ENCODE peak calls at places on chromosomes 12 and 14, in eight cellular contexts. L is body of pancreas, E is K562, Z is GM12878, G is endothelial cell of umbilical vein, P is prostate gland, C is ovary, S is HepG2. T is an unnamed sample.

GRCh38 chr14:67505254-67505653 is 16.7 kb upstream of the TMEM229B start:
- DNase-seq in L (no peak), E (no peak), Z (no peak), G (no peak), P (no peak), C (no peak), S (no peak), T (no peak)

GRCh38 chr12:13106666-13107065 is 3.2 kb upstream of the GSG1 start:
- DNase-seq in L (no peak), E (no peak), Z (no peak), G (no peak), P (no peak), C (no peak), S (no peak), T (no peak)

GRCh38 chr14:33642641-33643342 is 308.1 kb downstream of the EGLN3 start:
- DNase-seq in L (no peak), E (no peak), Z (no peak), G (no peak), P (no peak), C (no peak), S (no peak), T (no peak)

GRCh38 chr12:6279256-6279628 is 31.2 kb upstream of the PLEKHG6 start:
- DNase-seq in L (no peak), E (no peak), Z (no peak), G (no peak), P (no peak), C (no peak), S (no peak), T (no peak)

GRCh38 chr12:64782181-64782580 is 23.0 kb upstream of the GNS start:
- DNase-seq in L (peak), E (no peak), Z (no peak), G (peak), P (no peak), C (no peak), S (no peak), T (no peak)

GRCh38 chr14:37931998-37932397 is 275.7 kb upstream of the SSTR1 start:
- DNase-seq in L (no peak), E (no peak), Z (no peak), G (no peak), P (no peak), C (no peak), S (no peak), T (no peak)

GRCh38 chr14:99212199-99212598 is 59.8 kb downstream of the BCL11B start:
- DNase-seq in L (no peak), E (no peak), Z (no peak), G (no peak), P (no peak), C (no peak), S (no peak), T (no peak)

GRCh38 chr12:22803725-22804124 is 178.8 kb downstream of the ETNK1 start:
- DNase-seq in L (no peak), E (peak), Z (no peak), G (no peak), P (no peak), C (no peak), S (no peak), T (no peak)

GRCh38 chr12:113456761-113457160 is 14.9 kb downstream of the LHX5 start:
- DNase-seq in L (no peak), E (no peak), Z (no peak), G (no peak), P (no peak), C (no peak), S (no peak), T (no peak)

GRCh38 chr12:100439797-100440196 is 33.9 kb upstream of the NR1H4 start:
- DNase-seq in L (no peak), E (no peak), Z (no peak), G (no peak), P (no peak), C (no peak), S (no peak), T (no peak)

GRCh38 chr14:59278111-59278510 is 89.6 kb downstream of the DAAM1 start:
- DNase-seq in L (no peak), E (peak), Z (no peak), G (peak), P (no peak), C (no peak), S (peak), T (peak)

GRCh38 chr14:51652168-51653095 is 722 bp downstream of the FRMD6 start:
- DNase-seq in L (peak), E (no peak), Z (no peak), G (peak), P (peak), C (peak), S (no peak), T (no peak)

GRCh38 chr12:94145231-94145979 is 3.0 kb upstream of the PLXNC1 start:
- DNase-seq in L (no peak), E (peak), Z (no peak), G (no peak), P (no peak), C (peak), S (no peak), T (peak)

GRCh38 chr14:30751646-30752416 is 122.5 kb upstream of the COCH start:
- DNase-seq in L (peak), E (no peak), Z (no peak), G (no peak), P (no peak), C (no peak), S (no peak), T (no peak)

GRCh38 chr12:93813972-93814821 is 137.0 kb downstream of the CRADD start:
- DNase-seq in L (peak), E (peak), Z (no peak), G (peak), P (peak), C (peak), S (peak), T (no peak)

GRCh38 chr12:6333566-6333965 is 8.3 kb downstream of the TNFRSF1A start:
- DNase-seq in L (no peak), E (no peak), Z (no peak), G (no peak), P (no peak), C (no peak), S (no peak), T (no peak)

GRCh38 chr12:49750027-49750977 is 8.9 kb downstream of the TMBIM6 start:
- DNase-seq in L (no peak), E (peak), Z (peak), G (peak), P (no peak), C (no peak), S (peak), T (peak)

GRCh38 chr12:11958216-11959091 is 112.3 kb upstream of the BCL2L14 start:
- DNase-seq in L (no peak), E (no peak), Z (no peak), G (peak), P (no peak), C (no peak), S (peak), T (no peak)

GRCh38 chr14:86532219-86532618 is 1002.3 kb downstream of the FLRT2 start:
- DNase-seq in L (peak), E (no peak), Z (no peak), G (no peak), P (no peak), C (no peak), S (no peak), T (no peak)

GRCh38 chr14:71289536-71289935 is 382.3 kb downstream of the PCNX1 start:
- DNase-seq in L (no peak), E (no peak), Z (peak), G (no peak), P (no peak), C (no peak), S (no peak), T (no peak)

GRCh38 chr12:106296179-106296877 is 6.2 kb upstream of the TCP11L2 start:
- DNase-seq in L (no peak), E (no peak), Z (no peak), G (no peak), P (no peak), C (no peak), S (peak), T (peak)

GRCh38 chr12:77940566-77940965 is 109.9 kb downstream of the NAV3 start:
- DNase-seq in L (no peak), E (no peak), Z (no peak), G (no peak), P (no peak), C (no peak), S (no peak), T (no peak)

GRCh38 chr14:41403360-41403759 is 203.3 kb upstream of the LRFN5 start:
- DNase-seq in L (no peak), E (no peak), Z (no peak), G (no peak), P (no peak), C (no peak), S (no peak), T (no peak)

GRCh38 chr12:29082522-29082921 is 66.6 kb upstream of the FAR2 start:
- DNase-seq in L (no peak), E (no peak), Z (no peak), G (no peak), P (no peak), C (no peak), S (no peak), T (no peak)

GRCh38 chr12:119980247-119980646 is 8.8 kb upstream of the BICDL1 start:
- DNase-seq in L (no peak), E (no peak), Z (no peak), G (no peak), P (no peak), C (no peak), S (no peak), T (no peak)

GRCh38 chr12:30417697-30418231 is 277.9 kb downstream of the IPO8 start:
- DNase-seq in L (no peak), E (no peak), Z (no peak), G (peak), P (no peak), C (no peak), S (no peak), T (peak)

GRCh38 chr12:68405292-68405900 is 73.2 kb upstream of the MDM1 start:
- DNase-seq in L (no peak), E (no peak), Z (no peak), G (peak), P (no peak), C (no peak), S (no peak), T (no peak)

GRCh38 chr14:104090071-104090748 is 4.7 kb downstream of the ASPG start:
- DNase-seq in L (no peak), E (no peak), Z (no peak), G (no peak), P (no peak), C (peak), S (no peak), T (no peak)

DNA sequence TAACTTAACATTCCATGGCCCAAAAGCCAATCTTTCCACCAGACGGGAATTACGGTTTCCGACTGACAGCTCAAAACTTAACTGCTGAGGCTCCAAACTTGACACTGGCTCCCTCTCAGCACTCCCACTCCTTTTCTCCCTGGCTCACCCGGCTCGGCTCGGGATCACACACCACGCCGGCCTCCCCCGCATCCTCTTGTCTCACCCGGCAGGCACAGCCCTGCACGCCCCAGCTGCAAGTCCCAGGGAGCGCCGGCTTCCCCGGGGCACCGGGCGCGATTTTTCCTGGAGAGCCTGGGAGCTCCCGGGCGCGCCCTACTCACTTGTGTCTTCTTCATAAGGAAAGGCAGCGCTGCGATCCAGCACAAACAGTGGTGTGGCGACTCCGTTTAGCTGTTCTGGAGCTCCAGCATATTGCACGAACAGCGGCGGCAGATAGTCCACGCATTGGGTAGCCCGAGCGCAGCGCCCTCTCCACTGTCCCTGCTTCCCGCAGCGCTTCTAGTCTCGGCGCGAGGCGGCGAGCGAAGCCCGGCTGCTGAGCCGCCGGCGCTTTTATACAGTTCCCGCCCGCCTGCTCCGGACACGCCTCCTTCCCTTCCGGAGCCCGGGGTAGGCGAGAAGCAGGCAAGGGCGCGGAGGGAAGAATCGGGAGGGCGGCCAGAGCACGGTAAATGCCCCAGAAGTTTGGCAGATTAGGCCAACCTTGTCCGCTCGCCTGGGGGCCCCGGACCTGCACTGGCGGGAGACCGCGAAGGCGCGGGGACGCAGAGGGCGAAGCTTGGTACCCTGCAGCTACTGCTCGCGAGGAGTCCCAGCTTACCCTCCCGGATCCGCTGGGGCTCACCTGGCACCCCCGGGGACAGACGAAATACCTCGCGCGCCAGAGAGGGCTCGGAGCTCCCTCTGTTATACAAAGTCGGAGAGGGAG is at the start of gene KITLG:
- DNase-seq in L (peak), E (peak), Z (no peak), G (peak), P (peak), C (peak), S (peak), T (peak)
- TF ChIP-seq POLR2A in L (peak), E (no peak), Z (no peak), G (peak), P (peak), C (peak), S (peak), T (peak)

DNA sequence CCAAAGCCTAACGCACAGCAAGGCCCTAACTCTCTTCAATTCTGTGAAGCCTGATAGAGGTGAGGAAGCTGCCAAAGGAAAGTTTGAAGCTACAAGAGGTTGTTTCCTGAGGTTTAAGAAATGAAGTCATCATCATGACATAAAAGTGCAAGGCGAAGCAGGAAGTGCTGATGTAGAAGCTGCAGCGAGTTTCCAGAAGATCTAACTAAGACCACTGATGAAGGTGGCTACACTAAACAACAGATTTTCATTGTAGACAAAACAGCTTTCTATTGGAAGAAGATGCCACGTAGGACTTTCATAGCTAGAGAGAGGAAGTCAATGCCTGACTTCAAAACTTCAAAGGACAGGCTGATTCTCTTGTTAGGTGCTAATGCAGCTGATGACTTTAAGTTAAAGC is 385.6 kb upstream of the OR4E1 start:
- DNase-seq in L (no peak), E (no peak), Z (no peak), G (no peak), P (no peak), C (no peak), S (no peak), T (no peak)
- TF ChIP-seq POLR2A in L (no peak), E (no peak), Z (no peak), G (no peak), P (no peak), C (no peak), S (no peak), T (no peak)

GRCh38 chr14:63499701-63500250 is 43.4 kb downstream of the PPP2R5E start:
- DNase-seq in L (peak), E (no peak), Z (no peak), G (no peak), P (no peak), C (no peak), S (no peak), T (no peak)
- TF ChIP-seq POLR2A in L (no peak), E (no peak), Z (no peak), G (no peak), P (no peak), C (no peak), S (no peak), T (no peak)

GRCh38 chr14:91232052-91232451 is 12.5 kb downstream of the GPR68 start:
- DNase-seq in L (no peak), E (no peak), Z (no peak), G (no peak), P (no peak), C (no peak), S (no peak), T (no peak)
- TF ChIP-seq POLR2A in L (no peak), E (no peak), Z (no peak), G (no peak), P (no peak), C (no peak), S (no peak), T (no peak)

DNA sequence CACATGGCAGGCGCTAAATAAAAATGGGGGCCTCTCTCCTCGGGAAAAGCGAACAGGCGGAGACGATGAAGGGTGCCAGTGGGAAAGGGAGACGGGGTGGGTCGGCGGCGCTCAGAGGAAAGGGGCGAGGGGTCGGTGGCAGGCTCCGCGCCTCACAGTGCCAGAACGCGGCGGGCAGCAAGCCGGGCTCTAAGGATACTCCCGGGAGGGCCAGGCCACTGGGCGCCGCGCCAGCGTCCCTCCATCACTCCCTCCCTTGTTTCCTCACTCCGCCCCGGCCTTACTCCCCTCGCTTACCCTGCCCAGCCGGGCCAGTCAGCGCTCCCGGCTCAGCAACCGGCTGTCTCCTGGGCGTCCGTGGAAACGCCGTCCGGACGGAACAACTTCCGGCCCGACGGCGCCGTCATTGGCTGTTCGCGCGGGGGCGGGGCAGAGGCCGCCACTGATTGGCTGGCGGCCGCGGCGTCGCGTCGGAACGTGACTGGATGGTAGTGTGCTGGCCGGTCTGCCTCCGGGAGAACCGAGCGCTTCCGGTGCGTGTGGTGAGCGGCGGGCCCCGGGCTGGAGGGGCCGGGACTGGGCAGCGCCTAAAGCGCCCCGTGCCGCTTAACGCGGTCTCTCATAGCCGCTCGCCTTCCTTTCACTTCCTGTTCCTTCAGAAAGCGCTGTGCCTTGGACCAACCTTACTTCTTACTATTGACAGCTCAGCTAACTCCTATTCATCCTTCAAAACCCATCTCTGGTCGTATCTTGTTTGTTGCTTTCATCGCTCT is 53.0 kb downstream of the SLC25A47 start:
- DNase-seq in L (peak), E (peak), Z (peak), G (peak), P (peak), C (peak), S (peak), T (peak)
- TF ChIP-seq POLR2A in L (peak), E (peak), Z (peak), G (peak), P (peak), C (peak), S (peak), T (peak)

DNA sequence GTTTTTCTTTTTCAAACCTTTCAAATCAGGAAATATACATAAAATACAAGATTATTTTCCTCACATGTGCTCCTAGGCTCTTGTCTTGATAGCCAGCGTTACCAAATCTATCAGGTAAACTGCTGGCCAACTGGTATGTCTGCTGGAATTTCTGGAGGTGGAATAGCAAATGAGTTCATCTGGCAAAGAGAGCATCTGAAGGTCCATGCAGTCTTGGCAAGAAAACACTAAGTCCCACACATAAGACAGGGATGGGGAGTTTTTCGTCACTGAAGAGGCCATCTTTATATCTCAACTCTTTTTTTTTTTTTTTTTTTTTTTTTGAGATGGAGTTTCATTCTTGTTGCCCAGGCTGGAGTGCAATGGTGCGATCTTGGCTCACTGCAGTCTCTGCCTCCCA is 60.1 kb downstream of the DERA start:
- DNase-seq in L (no peak), E (no peak), Z (no peak), G (no peak), P (no peak), C (no peak), S (no peak), T (no peak)
- TF ChIP-seq POLR2A in L (no peak), E (no peak), Z (no peak), G (no peak), P (no peak), C (no peak), S (no peak), T (no peak)

GRCh38 chr12:122081108-122081696 is 2.6 kb downstream of the MLXIP start:
- DNase-seq in L (peak), E (peak), Z (no peak), G (peak), P (no peak), C (no peak), S (no peak), T (no peak)
- TF ChIP-seq POLR2A in L (no peak), E (no peak), Z (no peak), G (no peak), P (no peak), C (no peak), S (no peak), T (no peak)

GRCh38 chr12:56645717-56646446 is at the start of gene ATP5F1B:
- DNase-seq in L (peak), E (peak), Z (peak), G (peak), P (peak), C (peak), S (peak), T (peak)
- TF ChIP-seq POLR2A in L (peak), E (peak), Z (peak), G (peak), P (peak), C (peak), S (peak), T (peak)

DNA sequence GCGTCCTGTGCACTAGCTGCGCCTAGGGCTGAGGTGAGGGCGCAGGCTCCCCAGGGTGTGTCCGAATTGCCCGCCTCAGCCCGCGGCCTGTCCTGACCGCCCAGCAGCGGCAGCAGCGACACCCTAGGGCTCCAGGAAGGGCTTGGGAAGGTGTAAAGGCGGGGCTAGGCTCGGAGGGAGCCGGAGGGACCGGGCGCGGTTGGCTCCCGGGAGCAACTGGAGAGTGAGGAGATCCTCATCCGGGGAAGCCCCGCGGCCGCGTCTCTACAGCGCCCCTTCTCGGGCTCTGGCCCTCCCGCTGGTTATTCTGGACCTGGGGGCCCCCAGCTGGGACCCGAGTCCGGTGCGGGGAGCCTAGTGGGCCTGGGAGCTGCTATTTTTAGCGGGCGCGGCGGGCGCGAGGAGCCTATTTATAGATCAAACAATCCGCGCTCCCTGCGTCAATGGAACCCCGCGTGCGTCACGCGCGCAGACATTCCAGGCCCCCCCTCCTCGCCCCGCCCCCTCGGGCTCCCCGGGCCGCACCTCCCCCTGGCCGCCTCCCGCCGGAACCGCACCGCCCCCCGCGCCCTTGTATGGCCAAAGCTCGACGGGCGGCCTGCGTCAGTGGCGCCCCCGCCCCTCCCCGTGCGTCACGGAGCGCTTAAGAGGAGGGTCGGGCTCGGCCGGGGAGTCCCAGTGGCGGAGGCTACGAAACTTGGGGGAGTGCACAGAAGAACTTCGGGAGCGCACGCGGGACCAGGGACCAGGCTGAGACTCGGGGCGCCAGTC is at the start of gene NR4A1:
- DNase-seq in L (peak), E (peak), Z (peak), G (peak), P (peak), C (peak), S (peak), T (peak)
- TF ChIP-seq POLR2A in L (peak), E (peak), Z (peak), G (no peak), P (peak), C (peak), S (peak), T (peak)

GRCh38 chr12:54364413-54364812 is at the start of gene GPR84:
- DNase-seq in L (peak), E (no peak), Z (peak), G (no peak), P (no peak), C (no peak), S (no peak), T (no peak)
- TF ChIP-seq POLR2A in L (no peak), E (no peak), Z (no peak), G (no peak), P (no peak), C (no peak), S (no peak), T (no peak)

T was measured in HCT116.